ENCODE peak calls at places on chromosomes 2 and 18, in nine cellular contexts. U, Q, I, G, S, O, R, D and C are unnamed samples. For H3K27me3, the result is how much of the 10 kb centered on the place peaks cover.

GRCh38 chr18:28511421-28511821 is 334.5 kb upstream of the CDH2 start:
- DNase-seq in U (no peak), Q (no peak), I (no peak), G (no peak), S (no peak), O (no peak), R (no peak), D (no peak), C (no peak)

GRCh38 chr2:240981871-240982800 is 16.3 kb upstream of the SNED1 start:
- DNase-seq in U (peak), Q (no peak), I (no peak), G (no peak), S (no peak), O (no peak), R (peak), D (no peak), C (peak)

GRCh38 chr2:159043710-159044109 is 75.3 kb downstream of the TANC1 start:
- DNase-seq in U (no peak), Q (no peak), I (no peak), G (no peak), S (no peak), O (no peak), R (no peak), D (no peak), C (no peak)

GRCh38 chr2:117942551-117942950 is 71.3 kb downstream of the CCDC93 start:
- DNase-seq in U (no peak), Q (no peak), I (no peak), G (no peak), S (no peak), O (no peak), R (no peak), D (no peak), C (no peak)

GRCh38 chr2:232042911-232043564 is 81.5 kb downstream of the DIS3L2 start:
- DNase-seq in U (no peak), Q (no peak), I (no peak), G (no peak), S (no peak), O (no peak), R (no peak), D (no peak), C (no peak)

GRCh38 chr2:204108301-204108700 is 171.7 kb downstream of the ICOS start:
- DNase-seq in U (no peak), Q (peak), I (peak), G (no peak), S (peak), O (no peak), R (peak), D (no peak), C (no peak)

GRCh38 chr2:206424134-206424533 is 19.2 kb upstream of the ADAM23 start:
- DNase-seq in U (no peak), Q (peak), I (no peak), G (no peak), S (no peak), O (no peak), R (no peak), D (no peak), C (no peak)

GRCh38 chr18:70397259-70397925 is 108.5 kb downstream of the SOCS6 start:
- DNase-seq in U (no peak), Q (no peak), I (no peak), G (no peak), S (no peak), O (no peak), R (no peak), D (no peak), C (no peak)

GRCh38 chr2:240795916-240796510 is 24.0 kb downstream of the KIF1A start:
- DNase-seq in U (no peak), Q (no peak), I (no peak), G (peak), S (no peak), O (no peak), R (no peak), D (no peak), C (no peak)

GRCh38 chr2:11254100-11254536 is 90.3 kb downstream of the ROCK2 start:
- DNase-seq in U (no peak), Q (no peak), I (no peak), G (no peak), S (no peak), O (no peak), R (no peak), D (no peak), C (no peak)

GRCh38 chr2:43224571-43225092 is 1.8 kb downstream of the ZFP36L2 start:
- DNase-seq in U (peak), Q (no peak), I (no peak), G (peak), S (no peak), O (no peak), R (no peak), D (no peak), C (no peak)

GRCh38 chr2:97739020-97739892 is 25.9 kb downstream of the ZAP70 start:
- DNase-seq in U (no peak), Q (no peak), I (no peak), G (peak), S (no peak), O (no peak), R (no peak), D (no peak), C (peak)

GRCh38 chr18:8503287-8503686 is 106.0 kb upstream of the RAB12 start:
- DNase-seq in U (no peak), Q (no peak), I (no peak), G (no peak), S (no peak), O (no peak), R (no peak), D (no peak), C (no peak)

GRCh38 chr2:234102112-234102511 is 51.6 kb downstream of the SPP2 start:
- DNase-seq in U (no peak), Q (no peak), I (no peak), G (no peak), S (no peak), O (peak), R (no peak), D (peak), C (no peak)

GRCh38 chr2:85769236-85769986 is 15.6 kb downstream of the ATOH8 start:
- DNase-seq in U (no peak), Q (no peak), I (no peak), G (no peak), S (no peak), O (no peak), R (peak), D (no peak), C (no peak)

GRCh38 chr18:37280701-37281100 is 284.9 kb downstream of the CELF4 start:
- DNase-seq in U (no peak), Q (no peak), I (no peak), G (no peak), S (no peak), O (no peak), R (no peak), D (no peak), C (peak)

GRCh38 chr18:37274309-37274987 is 291.1 kb downstream of the CELF4 start:
- DNase-seq in U (no peak), Q (no peak), I (no peak), G (no peak), S (no peak), O (no peak), R (no peak), D (no peak), C (peak)

GRCh38 chr18:37274988-37275590 is 290.5 kb downstream of the CELF4 start:
- DNase-seq in U (no peak), Q (no peak), I (no peak), G (no peak), S (no peak), O (no peak), R (no peak), D (no peak), C (no peak)

GRCh38 chr18:37276111-37276510 is 289.5 kb downstream of the CELF4 start:
- DNase-seq in U (no peak), Q (no peak), I (no peak), G (no peak), S (no peak), O (no peak), R (no peak), D (no peak), C (peak)

GRCh38 chr18:37277753-37278152 is 287.8 kb downstream of the CELF4 start:
- DNase-seq in U (no peak), Q (no peak), I (no peak), G (no peak), S (no peak), O (no peak), R (no peak), D (no peak), C (no peak)
- H3K27me3 ChIP-seq in U (under half), Q (under half), I (under half), G (under half), S (under half), O (under half), R (under half), D (under half), C (half or more)

DNA sequence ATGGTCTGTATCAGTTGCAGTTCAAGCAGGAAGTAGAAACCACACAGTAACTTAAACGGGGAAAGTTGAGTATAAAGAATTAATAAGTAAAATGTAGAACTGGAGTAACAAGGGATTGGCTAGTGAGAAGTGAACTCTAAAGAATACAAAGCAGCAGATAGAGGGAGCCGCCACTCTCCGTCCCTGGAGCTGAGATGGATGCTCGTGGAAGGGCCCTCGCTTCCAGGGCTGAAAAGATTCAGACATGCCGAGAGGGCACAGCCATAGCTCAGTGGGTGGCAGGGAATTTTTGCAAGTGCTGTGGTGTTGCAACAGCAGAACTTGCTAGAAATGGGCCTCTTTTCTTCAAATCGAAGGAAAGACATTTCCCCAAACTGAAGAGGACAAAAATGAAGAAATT is 155.8 kb downstream of the COL6A3 start:
- DNase-seq in U (peak), Q (no peak), I (no peak), G (no peak), S (no peak), O (no peak), R (no peak), D (no peak), C (no peak)
- TF ChIP-seq CTCF in U (no peak), Q (no peak), I (no peak), G (no peak), S (no peak), O (no peak), R (no peak), D (no peak), C (no peak)

GRCh38 chr2:26590960-26591618 is 50.1 kb downstream of the CIB4 start:
- DNase-seq in U (no peak), Q (no peak), I (no peak), G (peak), S (no peak), O (no peak), R (peak), D (no peak), C (no peak)

GRCh38 chr2:26591619-26592505 is 49.3 kb downstream of the CIB4 start:
- DNase-seq in U (no peak), Q (no peak), I (no peak), G (peak), S (no peak), O (no peak), R (peak), D (no peak), C (peak)

GRCh38 chr2:26587966-26588365 is 53.2 kb downstream of the CIB4 start:
- DNase-seq in U (no peak), Q (no peak), I (no peak), G (peak), S (no peak), O (no peak), R (peak), D (no peak), C (no peak)

GRCh38 chr2:26588576-26588975 is 52.6 kb downstream of the CIB4 start:
- DNase-seq in U (no peak), Q (no peak), I (no peak), G (peak), S (no peak), O (no peak), R (peak), D (no peak), C (no peak)

DNA sequence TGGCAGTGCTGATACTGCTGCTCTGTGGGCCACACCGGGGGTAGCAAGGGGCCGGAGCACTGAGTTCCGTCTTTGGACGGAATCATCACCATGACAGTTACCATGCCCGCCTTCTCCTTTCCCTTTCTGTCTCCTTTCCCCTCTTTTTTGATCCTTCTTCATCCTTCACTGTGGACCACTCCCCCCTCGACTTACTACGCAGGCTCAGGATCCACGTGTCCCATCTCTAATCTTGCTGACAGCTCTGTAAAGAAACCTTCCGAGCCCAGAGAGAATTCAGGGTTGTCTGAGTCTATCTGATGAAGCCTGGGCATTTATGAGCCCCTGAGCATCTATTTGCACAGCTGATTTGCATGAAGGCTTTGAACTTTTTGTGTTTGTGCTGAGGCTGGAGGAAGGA is 50.7 kb downstream of the CIB4 start:
- DNase-seq in U (no peak), Q (no peak), I (no peak), G (peak), S (no peak), O (no peak), R (peak), D (no peak), C (no peak)
- H3K27me3 ChIP-seq in U (under half), Q (under half), I (under half), G (under half), S (under half), O (under half), R (under half), D (under half), C (under half)

DNA sequence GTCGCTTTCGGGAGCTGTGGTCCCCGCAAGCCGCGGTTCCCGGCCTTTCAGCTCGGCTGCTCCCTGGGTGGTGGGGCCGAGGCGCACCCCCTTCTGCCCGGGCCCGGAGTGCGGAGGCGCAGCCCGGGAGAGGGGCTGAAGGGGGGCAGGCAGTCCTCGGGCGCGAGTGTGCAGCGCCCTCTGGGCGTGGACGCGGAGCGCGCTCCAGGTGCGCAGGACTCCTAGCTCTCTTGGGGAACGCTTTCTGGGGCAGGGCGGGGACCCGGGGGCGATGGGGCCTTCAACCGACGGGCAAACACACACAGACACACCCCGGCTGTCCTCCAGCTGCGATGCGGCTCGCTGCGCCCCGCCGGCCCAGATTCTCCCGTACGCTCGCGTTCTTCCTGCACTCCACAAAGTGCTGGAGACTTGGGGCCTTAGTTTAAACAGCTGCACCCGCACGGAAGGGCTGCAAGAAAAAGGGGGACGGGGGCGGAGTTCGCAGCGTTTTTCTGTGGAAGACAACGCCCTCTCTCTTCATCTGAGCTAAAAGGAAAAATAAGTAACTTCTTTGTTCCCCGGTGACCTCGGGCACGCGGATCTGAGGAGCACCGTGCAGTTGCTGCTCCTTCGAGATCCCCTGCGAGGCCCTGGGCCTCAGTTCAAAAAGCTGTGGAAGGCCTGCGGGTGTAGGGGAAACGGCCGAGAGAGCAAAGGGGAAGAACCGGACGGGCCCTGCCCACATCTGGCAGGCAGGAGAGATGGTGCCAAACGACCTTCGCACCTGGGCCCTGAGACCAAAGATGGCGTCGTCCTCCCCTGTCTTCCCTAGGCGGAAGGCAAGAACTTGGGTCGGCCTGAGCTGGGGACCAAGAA is 593 bp upstream of the SDC1 start:
- DNase-seq in U (peak), Q (peak), I (no peak), G (peak), S (no peak), O (peak), R (peak), D (no peak), C (peak)
- TF ChIP-seq CTCF in U (peak), Q (peak), I (peak), G (peak), S (no peak), O (peak), R (peak), D (peak), C (peak)

GRCh38 chr18:58481321-58482180 is 147.3 kb downstream of the ALPK2 start:
- DNase-seq in U (no peak), Q (no peak), I (no peak), G (no peak), S (no peak), O (no peak), R (no peak), D (no peak), C (no peak)

GRCh38 chr18:58491113-58491696 is 137.7 kb downstream of the ALPK2 start:
- DNase-seq in U (no peak), Q (no peak), I (no peak), G (no peak), S (no peak), O (no peak), R (no peak), D (no peak), C (no peak)

GRCh38 chr18:58490238-58490637 is 138.7 kb downstream of the ALPK2 start:
- DNase-seq in U (no peak), Q (no peak), I (no peak), G (no peak), S (no peak), O (no peak), R (no peak), D (no peak), C (no peak)

GRCh38 chr18:58484989-58485962 is 143.6 kb downstream of the ALPK2 start:
- DNase-seq in U (no peak), Q (no peak), I (peak), G (no peak), S (no peak), O (no peak), R (peak), D (no peak), C (no peak)
- H3K27me3 ChIP-seq in U (under half), Q (under half), I (under half), G (under half), S (under half), O (under half), R (under half), D (under half), C (under half)

GRCh38 chr2:223601932-223602676 is at the start of gene SCG2:
- DNase-seq in U (peak), Q (peak), I (peak), G (peak), S (no peak), O (peak), R (peak), D (no peak), C (peak)
- TF ChIP-seq CTCF in U (peak), Q (no peak), I (peak), G (peak), S (no peak), O (no peak), R (no peak), D (peak), C (peak)

DNA sequence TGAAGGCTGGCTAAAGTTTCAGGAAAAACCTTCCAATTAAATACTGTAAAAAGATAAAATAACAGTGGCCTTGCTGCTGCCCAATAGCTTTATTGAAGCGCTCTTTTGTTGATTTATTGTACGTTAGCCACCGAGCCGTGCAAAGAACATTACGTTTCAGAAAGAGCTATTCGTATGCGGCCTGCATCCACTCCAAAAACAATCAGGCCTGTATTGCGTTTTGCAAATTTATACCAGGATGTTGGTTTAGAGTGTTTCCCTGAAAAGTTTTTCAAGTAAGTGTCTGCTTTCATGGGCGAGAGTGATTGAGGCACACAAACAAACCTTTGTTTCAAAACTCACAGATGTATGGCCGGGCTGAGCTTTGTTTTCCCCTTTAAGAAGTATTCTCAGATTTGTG is 257.2 kb upstream of the SALL3 start:
- DNase-seq in U (no peak), Q (no peak), I (no peak), G (no peak), S (no peak), O (no peak), R (no peak), D (no peak), C (no peak)
- H3K27me3 ChIP-seq in U (under half), Q (under half), I (under half), G (under half), S (under half), O (under half), R (under half), D (under half), C (under half)

GRCh38 chr2:233061591-233062446 is 1.7 kb downstream of the INPP5D start:
- DNase-seq in U (peak), Q (peak), I (peak), G (peak), S (no peak), O (no peak), R (peak), D (no peak), C (peak)
- TF ChIP-seq CTCF in U (no peak), Q (peak), I (peak), G (peak), S (no peak), O (no peak), R (peak), D (no peak), C (peak)